ENCODE peak calls at places on chromosomes 4 and X, in eight cellular contexts. Q, B, X, O, T, P, S and V are unnamed samples.

GRCh38 chr4:152094851-152095700 is 334.3 kb upstream of the GATB start:
- DNase-seq in Q (no peak), X (peak), S (no peak), P (peak), O (no peak), T (peak), B (no peak), V (no peak)

GRCh38 chr4:38109896-38110295 is 149.7 kb downstream of the PTTG2 start:
- DNase-seq in B (peak), S (no peak), Q (no peak), O (no peak), P (no peak), X (no peak), T (no peak), V (peak)

GRCh38 chrX:1452497-1453389 is at the start of gene ASMTL:
- DNase-seq in X (no peak), S (no peak), Q (peak), P (peak), O (peak), B (no peak), T (peak), V (peak)

GRCh38 chr4:186829097-186829496 is 105.4 kb upstream of the FAT1 start:
- DNase-seq in T (no peak), S (no peak), P (no peak), Q (no peak), B (no peak), X (no peak), O (no peak), V (no peak)

GRCh38 chr4:13215560-13215959 is 268.6 kb downstream of the RAB28 start:
- DNase-seq in B (no peak), S (no peak), P (no peak), T (no peak), Q (no peak), X (no peak), O (no peak), V (no peak)

GRCh38 chrX:123732679-123733363 is at the start of gene THOC2:
- DNase-seq in P (peak), X (peak), Q (peak), O (peak), S (peak), T (peak), B (peak), V (peak)

GRCh38 chr4:1375051-1375721 is 28.2 kb downstream of the UVSSA start:
- DNase-seq in S (no peak), B (no peak), T (no peak), P (no peak), X (no peak), O (no peak), Q (peak), V (no peak)

GRCh38 chr4:3145251-3145908 is 70.9 kb downstream of the HTT start:
- DNase-seq in Q (no peak), B (no peak), P (peak), T (peak), S (no peak), O (no peak), X (no peak), V (no peak)

GRCh38 chr4:125728568-125728967 is 413.8 kb downstream of the FAT4 start:
- DNase-seq in X (no peak), B (no peak), P (peak), T (peak), O (peak), Q (no peak), S (no peak), V (peak)

GRCh38 chr4:158172558-158173258 is at the start of gene GASK1B:
- DNase-seq in S (no peak), O (peak), B (no peak), X (no peak), P (peak), Q (no peak), T (peak), V (peak)

GRCh38 chr4:82677327-82677726 is 115.5 kb upstream of the TMEM150C start:
- DNase-seq in P (no peak), T (no peak), B (no peak), X (no peak), S (peak), O (no peak), Q (no peak), V (peak)

GRCh38 chr4:55553442-55553841 is 6.7 kb upstream of the CLOCK start:
- DNase-seq in S (no peak), Q (no peak), T (no peak), P (peak), X (no peak), B (no peak), O (no peak), V (peak)

GRCh38 chr4:7217453-7218310 is 25.3 kb downstream of the SORCS2 start:
- DNase-seq in S (no peak), X (no peak), B (no peak), P (no peak), T (no peak), O (no peak), Q (peak), V (no peak)